ENCODE peak calls at places on chromosome 18, in six cellular contexts. One of them, this sample, is unnamed.

GRCh38 chr18:22466608-22467390 is 49.1 kb upstream of the CTAGE1 start:
- DNase-seq in K562: no peak
- DNase-seq in HepG2: peak; percentile 58
- DNase-seq in A549: peak; percentile 93
- DNase-seq in GM12878: no peak
- DNase-seq in endothelial cell of umbilical vein: peak; percentile 42
- DNase-seq in this sample: no peak

GRCh38 chr18:12766986-12767433 is 64.2 kb downstream of the PSMG2 start:
- DNase-seq in A549: peak; percentile 32
- DNase-seq in HepG2: peak; percentile 72
- DNase-seq in K562: peak; percentile 66
- DNase-seq in GM12878: no peak
- DNase-seq in endothelial cell of umbilical vein: no peak
- DNase-seq in this sample: no peak

GRCh38 chr18:13126966-13127598 is 91.5 kb upstream of the LDLRAD4 start:
- DNase-seq in GM12878: no peak
- DNase-seq in endothelial cell of umbilical vein: no peak
- DNase-seq in HepG2: no peak
- DNase-seq in K562: no peak
- DNase-seq in A549: no peak
- DNase-seq in this sample: no peak

GRCh38 chr18:50277935-50278334 is 3.4 kb downstream of the MBD1 start:
- DNase-seq in A549: no peak
- DNase-seq in GM12878: no peak
- DNase-seq in endothelial cell of umbilical vein: no peak
- DNase-seq in K562: no peak
- DNase-seq in HepG2: no peak
- DNase-seq in this sample: no peak

GRCh38 chr18:58615150-58616132 is 13.4 kb downstream of the ALPK2 start:
- DNase-seq in K562: no peak
- DNase-seq in HepG2: no peak
- DNase-seq in GM12878: peak; percentile 88
- DNase-seq in A549: no peak
- DNase-seq in endothelial cell of umbilical vein: no peak
- DNase-seq in this sample: no peak

GRCh38 chr18:44698518-44698917 is 17.8 kb downstream of the SETBP1 start:
- DNase-seq in endothelial cell of umbilical vein: no peak
- DNase-seq in A549: no peak
- DNase-seq in GM12878: no peak
- DNase-seq in K562: no peak
- DNase-seq in HepG2: no peak
- DNase-seq in this sample: no peak

GRCh38 chr18:3332376-3332775 is 70.4 kb downstream of the MYL12B start:
- DNase-seq in HepG2: no peak
- DNase-seq in GM12878: no peak
- DNase-seq in K562: no peak
- DNase-seq in A549: no peak
- DNase-seq in endothelial cell of umbilical vein: no peak
- DNase-seq in this sample: no peak

GRCh38 chr18:28469946-28470345 is 293.0 kb upstream of the CDH2 start:
- DNase-seq in A549: no peak
- DNase-seq in K562: no peak
- DNase-seq in HepG2: no peak
- DNase-seq in GM12878: no peak
- DNase-seq in endothelial cell of umbilical vein: no peak
- DNase-seq in this sample: no peak

GRCh38 chr18:51503351-51503750 is 305.9 kb upstream of the MEX3C start:
- DNase-seq in HepG2: no peak
- DNase-seq in endothelial cell of umbilical vein: no peak
- DNase-seq in A549: no peak
- DNase-seq in K562: no peak
- DNase-seq in GM12878: no peak
- DNase-seq in this sample: no peak

GRCh38 chr18:57748770-57749603 is 54.1 kb downstream of the ATP8B1 start:
- DNase-seq in K562: no peak
- DNase-seq in endothelial cell of umbilical vein: peak; percentile 47
- DNase-seq in HepG2: peak; percentile 76
- DNase-seq in GM12878: peak; percentile 28
- DNase-seq in A549: peak; percentile 61
- DNase-seq in this sample: peak; percentile 66

GRCh38 chr18:9536354-9537152 is 61.2 kb downstream of the RALBP1 start:
- DNase-seq in GM12878: no peak
- DNase-seq in HepG2: no peak
- DNase-seq in A549: no peak
- DNase-seq in K562: no peak
- DNase-seq in endothelial cell of umbilical vein: no peak
- DNase-seq in this sample: no peak

GRCh38 chr18:77052656-77053309 is 79.8 kb downstream of the MBP start:
- DNase-seq in GM12878: no peak
- DNase-seq in K562: no peak
- DNase-seq in A549: no peak
- DNase-seq in endothelial cell of umbilical vein: no peak
- DNase-seq in HepG2: no peak
- DNase-seq in this sample: peak; percentile 95

GRCh38 chr18:75208836-75209128 is 157 bp downstream of the PTGR3 start:
- DNase-seq in A549: no peak
- DNase-seq in HepG2: no peak
- DNase-seq in K562: no peak
- DNase-seq in GM12878: no peak
- DNase-seq in endothelial cell of umbilical vein: peak; percentile 37
- DNase-seq in this sample: no peak

GRCh38 chr18:66558773-66559172 is 45.1 kb downstream of the CDH19 start:
- DNase-seq in A549: no peak
- DNase-seq in endothelial cell of umbilical vein: no peak
- DNase-seq in K562: no peak
- DNase-seq in GM12878: no peak
- DNase-seq in HepG2: no peak
- DNase-seq in this sample: no peak

GRCh38 chr18:45412577-45412976 is 202.7 kb upstream of the SLC14A2 start:
- DNase-seq in endothelial cell of umbilical vein: no peak
- DNase-seq in GM12878: peak; percentile 1
- DNase-seq in A549: no peak
- DNase-seq in K562: no peak
- DNase-seq in HepG2: no peak
- DNase-seq in this sample: no peak

GRCh38 chr18:3649135-3649558 is 199.2 kb downstream of the TGIF1 start:
- DNase-seq in endothelial cell of umbilical vein: no peak
- DNase-seq in A549: no peak
- DNase-seq in HepG2: no peak
- DNase-seq in K562: no peak
- DNase-seq in GM12878: no peak
- DNase-seq in this sample: no peak

GRCh38 chr18:4125246-4125938 is 329.7 kb downstream of the DLGAP1 start:
- DNase-seq in HepG2: no peak
- DNase-seq in GM12878: no peak
- DNase-seq in endothelial cell of umbilical vein: no peak
- DNase-seq in K562: no peak
- DNase-seq in A549: no peak
- DNase-seq in this sample: no peak

GRCh38 chr18:32483002-32483401 is 12.3 kb upstream of the GAREM1 start:
- DNase-seq in HepG2: no peak
- DNase-seq in GM12878: no peak
- DNase-seq in K562: no peak
- DNase-seq in A549: no peak
- DNase-seq in endothelial cell of umbilical vein: no peak
- DNase-seq in this sample: no peak

DNA sequence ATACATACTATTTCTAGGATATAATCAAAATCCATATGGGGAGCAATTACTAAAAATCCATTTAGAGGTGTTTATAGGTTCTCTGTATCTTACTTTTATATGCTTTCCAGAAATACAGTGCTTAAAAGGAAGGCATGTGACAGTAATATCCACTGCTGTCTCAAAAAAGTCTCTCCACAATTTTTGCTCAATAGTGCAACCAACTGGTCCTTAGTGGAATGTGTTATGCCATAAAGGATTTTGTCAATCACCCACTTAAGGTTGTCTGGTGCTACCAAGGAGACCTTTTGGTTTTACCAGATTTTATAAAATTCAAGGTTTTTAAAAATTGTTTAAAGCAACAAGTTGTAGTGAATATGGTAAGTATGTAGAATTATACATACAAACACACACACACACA is 328.5 kb upstream of the DSEL start:
- DNase-seq in endothelial cell of umbilical vein: peak; percentile 2
- DNase-seq in HepG2: no peak
- DNase-seq in A549: no peak
- DNase-seq in K562: no peak
- DNase-seq in GM12878: no peak
- DNase-seq in this sample: no peak
- TF ChIP-seq CTCF in endothelial cell of umbilical vein: no peak
- TF ChIP-seq CTCF in HepG2: no peak
- TF ChIP-seq CTCF in A549: no peak
- TF ChIP-seq CTCF in K562: no peak
- TF ChIP-seq CTCF in GM12878: no peak
- TF ChIP-seq CTCF in this sample: no peak

GRCh38 chr18:79611040-79611681 is 68.4 kb upstream of the CTDP1 start:
- DNase-seq in HepG2: no peak
- DNase-seq in A549: peak; percentile 4
- DNase-seq in K562: peak; percentile 42
- DNase-seq in GM12878: no peak
- DNase-seq in endothelial cell of umbilical vein: peak; percentile 71
- DNase-seq in this sample: no peak
- TF ChIP-seq MYC in HepG2: no peak
- TF ChIP-seq MYC in A549: no peak
- TF ChIP-seq MYC in K562: peak; percentile 13
- TF ChIP-seq MYC in GM12878: no peak
- TF ChIP-seq MYC in endothelial cell of umbilical vein: no peak
- TF ChIP-seq MYC in this sample: no peak

GRCh38 chr18:26088482-26088881 is 1.9 kb downstream of the SS18 start:
- DNase-seq in K562: no peak
- DNase-seq in HepG2: no peak
- DNase-seq in A549: no peak
- DNase-seq in GM12878: no peak
- DNase-seq in endothelial cell of umbilical vein: peak; percentile 40
- DNase-seq in this sample: peak; percentile 26

GRCh38 chr18:26086959-26087358 is 3.5 kb downstream of the SS18 start:
- DNase-seq in GM12878: no peak
- DNase-seq in K562: no peak
- DNase-seq in endothelial cell of umbilical vein: no peak
- DNase-seq in HepG2: no peak
- DNase-seq in A549: no peak
- DNase-seq in this sample: no peak

GRCh38 chr18:26089247-26090129 is 925 bp downstream of the SS18 start:
- DNase-seq in A549: peak; percentile 35
- DNase-seq in K562: peak; percentile 29
- DNase-seq in HepG2: peak; percentile 6
- DNase-seq in GM12878: no peak
- DNase-seq in endothelial cell of umbilical vein: peak; percentile 54
- DNase-seq in this sample: peak; percentile 34

GRCh38 chr18:26091047-26091630 is 726 bp upstream of the SS18 start:
- DNase-seq in endothelial cell of umbilical vein: no peak
- DNase-seq in GM12878: peak; percentile 51
- DNase-seq in HepG2: peak; percentile 54
- DNase-seq in A549: peak; percentile 78
- DNase-seq in K562: peak; percentile 52
- DNase-seq in this sample: no peak

DNA sequence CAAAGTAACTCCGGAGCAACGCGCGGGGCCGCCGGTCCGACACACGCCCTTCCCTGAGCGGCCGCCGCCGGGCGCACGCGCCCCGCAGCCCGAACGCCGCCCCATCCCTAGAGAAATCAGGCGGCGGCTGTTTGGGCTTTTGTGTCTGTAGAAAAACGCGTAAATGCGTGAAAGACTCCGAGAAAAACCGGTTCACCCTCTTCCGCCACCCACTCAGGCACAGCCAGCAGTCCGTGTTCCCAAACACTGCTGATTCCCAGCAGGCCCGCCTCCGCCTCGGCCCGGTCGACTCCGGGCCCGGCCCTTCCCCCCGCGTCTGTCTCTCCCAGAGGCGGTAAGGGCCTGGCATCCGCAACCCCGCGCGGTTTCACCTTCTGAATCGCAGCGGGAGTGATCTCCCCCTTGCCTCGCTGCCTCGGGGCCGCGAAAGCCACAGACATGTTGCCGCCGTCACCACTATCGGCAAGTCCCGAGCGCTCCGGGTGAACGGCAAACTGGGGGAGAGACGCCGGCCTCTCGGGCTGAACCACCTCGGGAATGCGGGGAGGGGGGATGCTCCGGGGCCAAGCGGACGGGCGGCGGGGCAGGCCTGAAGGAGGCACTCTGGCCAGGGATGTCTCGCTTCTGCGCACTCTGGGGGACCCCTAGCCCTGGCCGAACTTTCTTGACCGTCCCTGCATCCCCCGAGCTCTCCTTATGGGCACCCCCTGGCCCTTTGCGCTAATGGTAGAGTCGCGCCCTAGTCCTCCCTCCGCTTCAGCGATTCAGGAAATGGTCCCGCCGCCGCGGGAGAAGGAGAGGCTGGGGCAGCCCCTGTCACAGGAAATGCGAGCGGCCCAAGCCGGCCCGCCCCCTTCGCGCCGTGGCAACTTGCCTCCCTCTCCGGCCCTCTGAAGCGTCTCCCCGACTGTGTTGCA is at the start of gene SS18:
- DNase-seq in A549: peak; percentile 92
- DNase-seq in HepG2: peak; percentile 85
- DNase-seq in endothelial cell of umbilical vein: peak; percentile 92
- DNase-seq in K562: peak; percentile 94
- DNase-seq in GM12878: peak; percentile 76
- DNase-seq in this sample: peak; percentile 95
- TF ChIP-seq CTCF in A549: no peak
- TF ChIP-seq CTCF in HepG2: no peak
- TF ChIP-seq CTCF in endothelial cell of umbilical vein: no peak
- TF ChIP-seq CTCF in K562: no peak
- TF ChIP-seq CTCF in GM12878: no peak
- TF ChIP-seq CTCF in this sample: no peak

GRCh38 chr18:61470111-61470673 is 137.0 kb downstream of the CDH20 start:
- DNase-seq in A549: no peak
- DNase-seq in endothelial cell of umbilical vein: no peak
- DNase-seq in GM12878: no peak
- DNase-seq in K562: no peak
- DNase-seq in HepG2: no peak
- DNase-seq in this sample: no peak

GRCh38 chr18:61466736-61467135 is 133.5 kb downstream of the CDH20 start:
- DNase-seq in HepG2: no peak
- DNase-seq in endothelial cell of umbilical vein: no peak
- DNase-seq in A549: no peak
- DNase-seq in K562: no peak
- DNase-seq in GM12878: no peak
- DNase-seq in this sample: no peak

GRCh38 chr18:61459896-61460295 is 126.7 kb downstream of the CDH20 start:
- DNase-seq in endothelial cell of umbilical vein: no peak
- DNase-seq in K562: no peak
- DNase-seq in A549: no peak
- DNase-seq in GM12878: no peak
- DNase-seq in HepG2: no peak
- DNase-seq in this sample: no peak

DNA sequence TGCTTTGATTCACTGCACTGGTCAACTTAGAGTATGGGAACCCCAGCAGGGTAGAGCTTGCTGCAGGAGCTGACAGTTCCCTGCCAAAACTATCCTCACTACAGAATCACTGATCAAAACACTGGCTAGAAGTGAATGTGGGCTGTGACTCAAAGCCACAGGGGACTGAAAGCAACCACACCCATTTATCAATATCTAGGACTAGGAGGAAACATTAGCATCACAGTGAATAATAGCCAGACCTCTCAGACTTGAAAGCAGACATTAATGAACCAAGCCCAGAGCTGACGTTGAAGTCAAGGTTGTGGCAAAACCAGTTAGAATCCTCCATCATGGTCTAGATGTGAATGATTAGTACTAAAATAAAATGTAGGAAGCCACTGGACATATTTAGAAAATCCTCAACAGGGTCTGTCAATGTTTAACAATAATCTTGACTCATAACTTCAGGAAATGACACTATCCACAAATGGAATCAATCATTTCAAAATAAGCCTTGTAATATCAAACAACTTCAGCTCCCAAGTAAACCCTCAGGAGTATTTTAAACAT is 131.4 kb downstream of the CDH20 start:
- DNase-seq in HepG2: no peak
- DNase-seq in GM12878: no peak
- DNase-seq in A549: no peak
- DNase-seq in K562: no peak
- DNase-seq in endothelial cell of umbilical vein: no peak
- DNase-seq in this sample: no peak
- TF ChIP-seq MYC in HepG2: no peak
- TF ChIP-seq MYC in GM12878: no peak
- TF ChIP-seq MYC in A549: no peak
- TF ChIP-seq MYC in K562: no peak
- TF ChIP-seq MYC in endothelial cell of umbilical vein: no peak
- TF ChIP-seq MYC in this sample: no peak

This sample was measured in NB4.